ENCODE peak calls at places on chromosome 21, in six cellular contexts. One of them, this sample, is unnamed.

GRCh38 chr21:33976082-33976979 is 60.7 kb upstream of the ATP5PO start:
- DNase-seq in body of pancreas: no peak
- DNase-seq in SJSA1: peak; percentile 95
- DNase-seq in left ventricle myocardium inferior: peak; percentile 37
- DNase-seq in A549: peak; percentile 67
- DNase-seq in Peyer's patch: peak; percentile 60
- DNase-seq in this sample: no peak

GRCh38 chr21:34511787-34512451 is at the start of gene KCNE1:
- DNase-seq in Peyer's patch: no peak
- DNase-seq in left ventricle myocardium inferior: no peak
- DNase-seq in SJSA1: no peak
- DNase-seq in body of pancreas: no peak
- DNase-seq in A549: no peak
- DNase-seq in this sample: no peak

GRCh38 chr21:16590658-16591057 is 860.9 kb downstream of the USP25 start:
- DNase-seq in SJSA1: no peak
- DNase-seq in left ventricle myocardium inferior: no peak
- DNase-seq in A549: no peak
- DNase-seq in Peyer's patch: no peak
- DNase-seq in body of pancreas: no peak
- DNase-seq in this sample: no peak

GRCh38 chr21:43721225-43721605 is 2.3 kb downstream of the PDXK start:
- DNase-seq in Peyer's patch: no peak
- DNase-seq in left ventricle myocardium inferior: no peak
- DNase-seq in A549: no peak
- DNase-seq in body of pancreas: peak; percentile 54
- DNase-seq in SJSA1: no peak
- DNase-seq in this sample: no peak

GRCh38 chr21:44360174-44360573 is 6.8 kb downstream of the TRPM2 start:
- DNase-seq in A549: no peak
- DNase-seq in body of pancreas: no peak
- DNase-seq in Peyer's patch: no peak
- DNase-seq in left ventricle myocardium inferior: no peak
- DNase-seq in SJSA1: no peak
- DNase-seq in this sample: no peak

GRCh38 chr21:27734146-27734545 is 767.3 kb upstream of the ADAMTS5 start:
- DNase-seq in left ventricle myocardium inferior: no peak
- DNase-seq in A549: no peak
- DNase-seq in Peyer's patch: no peak
- DNase-seq in body of pancreas: no peak
- DNase-seq in SJSA1: peak; percentile 59
- DNase-seq in this sample: no peak

GRCh38 chr21:29144736-29145353 is 14.4 kb downstream of the MAP3K7CL start:
- DNase-seq in Peyer's patch: no peak
- DNase-seq in left ventricle myocardium inferior: no peak
- DNase-seq in A549: no peak
- DNase-seq in SJSA1: peak; percentile 9
- DNase-seq in body of pancreas: no peak
- DNase-seq in this sample: no peak

GRCh38 chr21:33036430-33037162 is 10.9 kb downstream of the OLIG2 start:
- DNase-seq in Peyer's patch: no peak
- DNase-seq in A549: no peak
- DNase-seq in SJSA1: no peak
- DNase-seq in body of pancreas: no peak
- DNase-seq in left ventricle myocardium inferior: peak; percentile 41
- DNase-seq in this sample: no peak

GRCh38 chr21:34545079-34545884 is 33.3 kb upstream of the KCNE1 start:
- DNase-seq in body of pancreas: peak; percentile 38
- DNase-seq in SJSA1: peak; percentile 98
- DNase-seq in left ventricle myocardium inferior: no peak
- DNase-seq in A549: peak; percentile 31
- DNase-seq in Peyer's patch: no peak
- DNase-seq in this sample: peak; percentile 43

GRCh38 chr21:27703806-27704205 is 736.9 kb upstream of the ADAMTS5 start:
- DNase-seq in Peyer's patch: no peak
- DNase-seq in left ventricle myocardium inferior: no peak
- DNase-seq in A549: no peak
- DNase-seq in SJSA1: no peak
- DNase-seq in body of pancreas: no peak
- DNase-seq in this sample: no peak

GRCh38 chr21:29718081-29718815 is 221.5 kb downstream of the GRIK1 start:
- DNase-seq in Peyer's patch: no peak
- DNase-seq in SJSA1: no peak
- DNase-seq in A549: no peak
- DNase-seq in body of pancreas: no peak
- DNase-seq in left ventricle myocardium inferior: no peak
- DNase-seq in this sample: no peak

GRCh38 chr21:39799178-39799577 is 54.2 kb downstream of the IGSF5 start:
- DNase-seq in Peyer's patch: no peak
- DNase-seq in SJSA1: no peak
- DNase-seq in left ventricle myocardium inferior: peak; percentile 52
- DNase-seq in A549: no peak
- DNase-seq in body of pancreas: no peak
- DNase-seq in this sample: no peak

GRCh38 chr21:43608225-43608624 is 51.1 kb downstream of the HSF2BP start:
- DNase-seq in left ventricle myocardium inferior: no peak
- DNase-seq in SJSA1: no peak
- DNase-seq in Peyer's patch: no peak
- DNase-seq in body of pancreas: no peak
- DNase-seq in A549: no peak
- DNase-seq in this sample: no peak

GRCh38 chr21:34129971-34130597 is 56.7 kb downstream of the MRPS6 start:
- DNase-seq in A549: no peak
- DNase-seq in left ventricle myocardium inferior: no peak
- DNase-seq in Peyer's patch: no peak
- DNase-seq in SJSA1: peak; percentile 27
- DNase-seq in body of pancreas: no peak
- DNase-seq in this sample: no peak

GRCh38 chr21:19908386-19908785 is 1089.8 kb upstream of the NCAM2 start:
- DNase-seq in body of pancreas: no peak
- DNase-seq in A549: no peak
- DNase-seq in SJSA1: no peak
- DNase-seq in left ventricle myocardium inferior: no peak
- DNase-seq in Peyer's patch: no peak
- DNase-seq in this sample: no peak

GRCh38 chr21:44002511-44002910 is 9.6 kb upstream of the TRAPPC10 start:
- DNase-seq in A549: no peak
- DNase-seq in SJSA1: no peak
- DNase-seq in left ventricle myocardium inferior: no peak
- DNase-seq in body of pancreas: no peak
- DNase-seq in Peyer's patch: no peak
- DNase-seq in this sample: no peak

GRCh38 chr21:31078796-31079195 is 40.5 kb upstream of the KRTAP19-8 start:
- DNase-seq in SJSA1: no peak
- DNase-seq in Peyer's patch: no peak
- DNase-seq in left ventricle myocardium inferior: no peak
- DNase-seq in body of pancreas: no peak
- DNase-seq in A549: no peak
- DNase-seq in this sample: no peak

GRCh38 chr21:15293251-15293650 is 228.5 kb upstream of the NRIP1 start:
- DNase-seq in Peyer's patch: no peak
- DNase-seq in left ventricle myocardium inferior: no peak
- DNase-seq in A549: peak; percentile 78
- DNase-seq in body of pancreas: no peak
- DNase-seq in SJSA1: peak; percentile 61
- DNase-seq in this sample: no peak

GRCh38 chr21:43906585-43907370 is 41.8 kb downstream of the AGPAT3 start:
- DNase-seq in SJSA1: no peak
- DNase-seq in A549: no peak
- DNase-seq in left ventricle myocardium inferior: no peak
- DNase-seq in body of pancreas: no peak
- DNase-seq in Peyer's patch: no peak
- DNase-seq in this sample: no peak

GRCh38 chr21:35249636-35250035 is 200.5 kb upstream of the RUNX1 start:
- DNase-seq in A549: no peak
- DNase-seq in left ventricle myocardium inferior: no peak
- DNase-seq in Peyer's patch: no peak
- DNase-seq in SJSA1: no peak
- DNase-seq in body of pancreas: no peak
- DNase-seq in this sample: no peak

GRCh38 chr21:43609501-43610340 is 49.6 kb downstream of the HSF2BP start:
- DNase-seq in SJSA1: peak; percentile 84
- DNase-seq in Peyer's patch: no peak
- DNase-seq in left ventricle myocardium inferior: no peak
- DNase-seq in body of pancreas: peak; percentile 45
- DNase-seq in A549: peak; percentile 87
- DNase-seq in this sample: no peak

GRCh38 chr21:28215214-28215954 is 777.3 kb downstream of the LTN1 start:
- DNase-seq in SJSA1: no peak
- DNase-seq in body of pancreas: no peak
- DNase-seq in A549: no peak
- DNase-seq in left ventricle myocardium inferior: no peak
- DNase-seq in Peyer's patch: no peak
- DNase-seq in this sample: no peak

GRCh38 chr21:27261676-27262075 is 294.8 kb upstream of the ADAMTS5 start:
- DNase-seq in left ventricle myocardium inferior: no peak
- DNase-seq in body of pancreas: no peak
- DNase-seq in SJSA1: no peak
- DNase-seq in A549: no peak
- DNase-seq in Peyer's patch: no peak
- DNase-seq in this sample: no peak

DNA sequence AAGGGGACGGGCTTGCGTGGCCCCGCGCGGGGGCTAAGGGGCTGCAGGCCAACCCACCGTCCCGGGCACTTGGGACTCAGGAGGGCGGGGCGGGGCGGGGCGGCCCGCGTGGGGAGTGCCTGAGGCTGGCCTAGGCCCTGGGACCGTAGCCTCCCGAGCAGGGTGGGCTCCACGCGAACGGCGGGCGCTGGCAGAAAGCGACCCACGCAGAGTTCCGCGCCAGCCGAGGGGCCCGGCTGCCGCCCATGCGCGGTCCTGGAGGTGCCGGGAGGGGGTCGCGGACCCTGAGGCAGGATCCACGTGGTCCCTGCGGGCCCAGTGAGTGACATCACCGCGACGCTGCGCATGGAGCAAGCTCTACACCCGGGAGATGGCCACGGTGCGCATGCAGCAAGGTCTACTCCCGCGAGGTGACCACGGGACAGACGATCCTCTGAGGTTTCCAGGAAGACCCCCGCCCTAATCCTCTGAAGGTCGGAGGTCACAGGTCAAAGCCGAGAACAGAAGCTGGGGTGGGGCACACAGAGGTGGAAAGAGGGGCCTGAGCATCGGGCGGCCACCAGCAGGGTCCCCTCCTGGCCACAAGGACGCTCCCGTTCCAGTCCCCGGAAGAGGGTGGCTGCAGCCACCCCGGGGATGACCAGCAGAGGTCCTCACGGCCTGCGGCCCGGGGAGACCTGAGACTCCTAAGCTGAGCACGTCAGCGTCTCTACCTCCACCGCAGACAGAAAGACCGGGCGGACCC is 13.5 kb upstream of the SLC19A1 start:
- DNase-seq in body of pancreas: peak; percentile 90
- DNase-seq in SJSA1: peak; percentile 91
- DNase-seq in A549: peak; percentile 91
- DNase-seq in left ventricle myocardium inferior: peak; percentile 73
- DNase-seq in Peyer's patch: peak; percentile 93
- DNase-seq in this sample: no peak
- H3K27ac ChIP-seq in body of pancreas: peak overlapping the region; percentile 81
- H3K27ac ChIP-seq in SJSA1: peak overlapping the region; percentile 80
- H3K27ac ChIP-seq in A549: peak overlapping the region; percentile 87
- H3K27ac ChIP-seq in left ventricle myocardium inferior: peak overlapping the region; percentile 86
- H3K27ac ChIP-seq in Peyer's patch: peak overlapping the region; percentile 75
- H3K27ac ChIP-seq in this sample: peak overlapping the region; percentile 52

GRCh38 chr21:46110499-46111192 is 12.7 kb downstream of the COL6A2 start:
- DNase-seq in SJSA1: no peak
- DNase-seq in Peyer's patch: peak; percentile 43
- DNase-seq in A549: no peak
- DNase-seq in left ventricle myocardium inferior: peak; percentile 79
- DNase-seq in body of pancreas: peak; percentile 9
- DNase-seq in this sample: no peak
- H3K27ac ChIP-seq in SJSA1: no peak overlapping the region
- H3K27ac ChIP-seq in Peyer's patch: no peak overlapping the region
- H3K27ac ChIP-seq in A549: no peak overlapping the region
- H3K27ac ChIP-seq in left ventricle myocardium inferior: peak overlapping the region; percentile 91
- H3K27ac ChIP-seq in body of pancreas: no peak overlapping the region
- H3K27ac ChIP-seq in this sample: no peak overlapping the region

GRCh38 chr21:25929859-25930520 is 195.2 kb downstream of the GABPA start:
- DNase-seq in A549: no peak
- DNase-seq in body of pancreas: no peak
- DNase-seq in SJSA1: no peak
- DNase-seq in left ventricle myocardium inferior: no peak
- DNase-seq in Peyer's patch: no peak
- DNase-seq in this sample: peak; percentile 20

GRCh38 chr21:25925936-25926335 is 191.2 kb downstream of the GABPA start:
- DNase-seq in body of pancreas: no peak
- DNase-seq in left ventricle myocardium inferior: no peak
- DNase-seq in Peyer's patch: no peak
- DNase-seq in SJSA1: no peak
- DNase-seq in A549: no peak
- DNase-seq in this sample: no peak

GRCh38 chr21:25925064-25925463 is 190.3 kb downstream of the GABPA start:
- DNase-seq in Peyer's patch: no peak
- DNase-seq in A549: no peak
- DNase-seq in SJSA1: no peak
- DNase-seq in body of pancreas: no peak
- DNase-seq in left ventricle myocardium inferior: no peak
- DNase-seq in this sample: peak; percentile 39

GRCh38 chr21:25931791-25932190 is 197.0 kb downstream of the GABPA start:
- DNase-seq in Peyer's patch: no peak
- DNase-seq in left ventricle myocardium inferior: no peak
- DNase-seq in SJSA1: no peak
- DNase-seq in body of pancreas: no peak
- DNase-seq in A549: no peak
- DNase-seq in this sample: no peak

GRCh38 chr21:25927195-25927880 is 192.6 kb downstream of the GABPA start:
- DNase-seq in A549: no peak
- DNase-seq in body of pancreas: no peak
- DNase-seq in Peyer's patch: no peak
- DNase-seq in left ventricle myocardium inferior: no peak
- DNase-seq in SJSA1: no peak
- DNase-seq in this sample: no peak
- H3K27ac ChIP-seq in A549: no peak overlapping the region
- H3K27ac ChIP-seq in body of pancreas: peak overlapping the region; percentile 31
- H3K27ac ChIP-seq in Peyer's patch: no peak overlapping the region
- H3K27ac ChIP-seq in left ventricle myocardium inferior: peak overlapping the region; percentile 77
- H3K27ac ChIP-seq in SJSA1: no peak overlapping the region
- H3K27ac ChIP-seq in this sample: peak overlapping the region; percentile 46

GRCh38 chr21:45546636-45547203 is 4.5 kb upstream of the SLC19A1 start:
- DNase-seq in left ventricle myocardium inferior: no peak
- DNase-seq in A549: no peak
- DNase-seq in SJSA1: no peak
- DNase-seq in Peyer's patch: peak; percentile 37
- DNase-seq in body of pancreas: no peak
- DNase-seq in this sample: no peak

GRCh38 chr21:45548711-45549491 is 6.7 kb upstream of the SLC19A1 start:
- DNase-seq in left ventricle myocardium inferior: peak; percentile 2
- DNase-seq in SJSA1: no peak
- DNase-seq in body of pancreas: no peak
- DNase-seq in Peyer's patch: peak; percentile 85
- DNase-seq in A549: no peak
- DNase-seq in this sample: no peak

GRCh38 chr21:45545691-45546531 is 3.7 kb upstream of the SLC19A1 start:
- DNase-seq in Peyer's patch: peak; percentile 41
- DNase-seq in A549: no peak
- DNase-seq in body of pancreas: no peak
- DNase-seq in left ventricle myocardium inferior: peak; percentile 7
- DNase-seq in SJSA1: no peak
- DNase-seq in this sample: no peak

GRCh38 chr21:45545236-45545570 is 3.0 kb upstream of the SLC19A1 start:
- DNase-seq in left ventricle myocardium inferior: no peak
- DNase-seq in body of pancreas: no peak
- DNase-seq in Peyer's patch: no peak
- DNase-seq in SJSA1: no peak
- DNase-seq in A549: no peak
- DNase-seq in this sample: no peak

GRCh38 chr21:45547211-45547900 is 5.1 kb upstream of the SLC19A1 start:
- DNase-seq in Peyer's patch: peak; percentile 42
- DNase-seq in SJSA1: no peak
- DNase-seq in left ventricle myocardium inferior: no peak
- DNase-seq in A549: no peak
- DNase-seq in body of pancreas: no peak
- DNase-seq in this sample: no peak
- H3K27ac ChIP-seq in Peyer's patch: no peak overlapping the region
- H3K27ac ChIP-seq in SJSA1: no peak overlapping the region
- H3K27ac ChIP-seq in left ventricle myocardium inferior: no peak overlapping the region
- H3K27ac ChIP-seq in A549: no peak overlapping the region
- H3K27ac ChIP-seq in body of pancreas: no peak overlapping the region
- H3K27ac ChIP-seq in this sample: no peak overlapping the region

This sample was measured in caudate nucleus.